ENCODE peak calls at places on chromosomes 13 and 19, in four cellular contexts. N, Z, Q and T are unnamed samples.

GRCh38 chr19:44282846-44283245 is 22.0 kb downstream of the ZNF235 start:
- DNase-seq in Z (no peak), N (no peak), Q (no peak), T (no peak)

GRCh38 chr13:57638147-57638890 is 6.8 kb downstream of the PCDH17 start:
- DNase-seq in Z (no peak), Q (no peak), N (no peak), T (no peak)

GRCh38 chr13:93325303-93326297 is 99.0 kb downstream of the GPC6 start:
- DNase-seq in N (no peak), Z (no peak), Q (no peak), T (no peak)

GRCh38 chr13:87147076-87147475 is 524.1 kb upstream of the SLITRK5 start:
- DNase-seq in Z (no peak), Q (no peak), N (no peak), T (no peak)

GRCh38 chr19:10286803-10287737 is at the start of gene ICAM4:
- DNase-seq in Q (peak), N (peak), Z (peak), T (peak)

GRCh38 chr13:113882266-113882627 is 18.4 kb upstream of the GAS6 start:
- DNase-seq in Q (no peak), Z (no peak), N (no peak), T (no peak)

GRCh38 chr19:33280351-33280921 is 21.9 kb downstream of the CEBPA start:
- DNase-seq in N (no peak), Z (no peak), Q (no peak), T (no peak)

GRCh38 chr13:38566526-38566925 is 120.4 kb upstream of the FREM2 start:
- DNase-seq in Z (no peak), Q (no peak), N (no peak), T (no peak)

GRCh38 chr19:1039646-1040475 is at the start of gene ABCA7:
- DNase-seq in Z (peak), Q (peak), N (peak), T (peak)

GRCh38 chr19:3284759-3285646 is 60.5 kb downstream of the CELF5 start:
- DNase-seq in Z (peak), N (peak), Q (peak), T (peak)

GRCh38 chr19:15445227-15445605 is 4.5 kb downstream of the WIZ start:
- DNase-seq in Z (no peak), Q (no peak), N (no peak), T (no peak)

GRCh38 chr19:46579286-46579944 is 21.7 kb upstream of the CALM3 start:
- DNase-seq in Z (no peak), Q (no peak), N (no peak), T (no peak)

GRCh38 chr13:81395368-81395767 is 1054.4 kb upstream of the SPRY2 start:
- DNase-seq in Z (peak), Q (no peak), N (peak), T (peak)

GRCh38 chr13:27868639-27869435 is 51.0 kb upstream of the PDX1 start:
- DNase-seq in Z (no peak), Q (no peak), N (no peak), T (no peak)

DNA sequence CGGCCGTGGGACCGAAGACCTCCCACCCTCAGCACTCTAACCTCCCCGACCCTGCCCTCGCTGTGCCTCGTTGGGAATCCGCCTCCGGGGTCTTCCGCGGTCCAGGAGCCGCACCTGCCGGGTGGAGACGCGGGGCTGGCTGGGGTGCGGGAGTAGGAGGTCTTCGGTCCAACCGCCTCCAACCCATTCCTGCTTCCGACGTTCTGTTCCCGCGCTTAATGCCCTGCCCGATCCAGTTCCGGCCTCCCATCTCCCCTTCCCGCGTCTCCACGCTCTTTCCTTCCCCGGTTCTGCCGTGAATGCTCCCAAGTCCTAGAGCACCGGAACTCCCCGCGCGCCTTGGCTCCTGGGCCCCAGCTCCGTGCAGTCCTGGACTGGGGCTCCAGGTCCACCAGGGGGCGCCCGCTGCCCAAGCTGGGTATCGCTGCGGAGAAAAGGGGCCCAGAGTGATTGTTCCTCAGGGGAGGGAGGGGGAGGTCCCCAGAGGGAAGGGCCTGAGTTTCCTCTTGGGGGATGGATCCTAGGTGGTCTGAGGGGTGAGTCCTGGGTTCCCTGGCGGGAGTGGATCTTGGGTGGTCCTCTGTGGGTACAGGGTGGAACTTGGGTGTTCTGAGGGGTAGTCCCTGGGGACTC is 14.1 kb upstream of the TNFSF9 start:
- DNase-seq in Q (peak), N (peak), Z (peak), T (peak)
- TF ChIP-seq ELF4 in Q (no peak), N (peak), Z (no peak), T (no peak)

GRCh38 chr13:31068119-31068423 is 93.6 kb downstream of the HSPH1 start:
- DNase-seq in Q (no peak), Z (no peak), N (no peak), T (no peak)

GRCh38 chr13:31074750-31075149 is 87.0 kb downstream of the HSPH1 start:
- DNase-seq in Z (no peak), Q (no peak), N (no peak), T (no peak)

GRCh38 chr13:31069808-31070544 is 91.7 kb downstream of the HSPH1 start:
- DNase-seq in N (no peak), Z (no peak), Q (no peak), T (no peak)

GRCh38 chr13:31073859-31074718 is 87.6 kb downstream of the HSPH1 start:
- DNase-seq in Z (no peak), N (no peak), Q (no peak), T (no peak)

DNA sequence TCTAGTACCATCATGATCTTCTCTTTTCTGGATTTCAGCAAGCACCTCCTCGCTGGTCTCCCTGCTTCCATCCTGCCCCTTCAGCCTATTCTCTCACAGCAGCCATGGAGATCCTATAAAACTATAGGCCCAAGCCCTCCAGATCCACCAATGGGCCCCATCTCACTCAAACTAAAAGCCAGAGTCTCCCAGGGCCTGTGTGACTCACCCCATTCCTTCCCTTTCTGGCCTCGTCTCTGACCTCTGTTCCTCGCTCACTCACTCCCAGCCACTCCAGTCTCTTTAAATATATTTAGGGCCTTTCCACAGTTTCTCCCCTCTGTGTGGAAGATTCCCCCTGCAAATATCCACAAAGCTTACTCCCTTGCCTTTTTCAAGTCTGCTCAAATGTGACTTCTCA is 89.7 kb downstream of the HSPH1 start:
- DNase-seq in Q (no peak), Z (no peak), N (no peak), T (no peak)
- TF ChIP-seq ELF4 in Q (no peak), Z (no peak), N (no peak), T (no peak)

DNA sequence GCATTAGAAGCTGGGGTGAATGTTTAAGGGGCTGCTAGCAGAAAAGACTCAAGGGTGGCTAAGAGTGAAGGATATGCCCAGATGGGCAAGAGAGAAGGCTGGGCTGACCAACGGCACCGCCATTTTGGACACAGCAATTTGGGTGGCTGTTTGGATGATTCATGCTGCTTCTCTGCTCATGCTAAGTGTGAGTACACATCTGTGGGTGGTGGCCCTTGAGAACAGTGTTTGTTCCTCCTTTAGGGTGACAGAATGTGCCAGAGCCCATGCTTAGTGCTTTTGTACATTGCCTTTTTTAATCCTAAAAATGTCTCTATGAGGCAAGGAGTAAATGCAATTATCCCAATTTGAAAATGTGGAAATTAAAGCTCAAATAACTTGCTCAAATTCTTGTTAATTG is 9.8 kb downstream of the CBY2 start:
- DNase-seq in Z (no peak), Q (no peak), N (no peak), T (no peak)
- TF ChIP-seq ELF4 in Z (no peak), Q (no peak), N (no peak), T (no peak)

GRCh38 chr13:98311200-98311548 is 134.1 kb upstream of the RNF113B start:
- DNase-seq in Q (no peak), Z (no peak), N (no peak), T (no peak)

GRCh38 chr13:98308525-98308911 is 131.4 kb upstream of the RNF113B start:
- DNase-seq in Z (no peak), N (no peak), Q (no peak), T (no peak)

GRCh38 chr13:98310485-98311199 is 133.6 kb upstream of the RNF113B start:
- DNase-seq in N (no peak), Q (peak), Z (no peak), T (no peak)

GRCh38 chr13:98307744-98308524 is 130.9 kb upstream of the RNF113B start:
- DNase-seq in Z (no peak), Q (no peak), N (no peak), T (no peak)

GRCh38 chr13:98309569-98310335 is 132.7 kb upstream of the RNF113B start:
- DNase-seq in Z (no peak), N (no peak), Q (no peak), T (no peak)
- TF ChIP-seq ELF4 in Z (no peak), N (no peak), Q (no peak), T (no peak)

GRCh38 chr13:110135977-110136597 is 170.9 kb downstream of the COL4A1 start:
- DNase-seq in Q (no peak), Z (no peak), N (no peak), T (no peak)
- TF ChIP-seq ELF4 in Q (no peak), Z (no peak), N (no peak), T (no peak)

DNA sequence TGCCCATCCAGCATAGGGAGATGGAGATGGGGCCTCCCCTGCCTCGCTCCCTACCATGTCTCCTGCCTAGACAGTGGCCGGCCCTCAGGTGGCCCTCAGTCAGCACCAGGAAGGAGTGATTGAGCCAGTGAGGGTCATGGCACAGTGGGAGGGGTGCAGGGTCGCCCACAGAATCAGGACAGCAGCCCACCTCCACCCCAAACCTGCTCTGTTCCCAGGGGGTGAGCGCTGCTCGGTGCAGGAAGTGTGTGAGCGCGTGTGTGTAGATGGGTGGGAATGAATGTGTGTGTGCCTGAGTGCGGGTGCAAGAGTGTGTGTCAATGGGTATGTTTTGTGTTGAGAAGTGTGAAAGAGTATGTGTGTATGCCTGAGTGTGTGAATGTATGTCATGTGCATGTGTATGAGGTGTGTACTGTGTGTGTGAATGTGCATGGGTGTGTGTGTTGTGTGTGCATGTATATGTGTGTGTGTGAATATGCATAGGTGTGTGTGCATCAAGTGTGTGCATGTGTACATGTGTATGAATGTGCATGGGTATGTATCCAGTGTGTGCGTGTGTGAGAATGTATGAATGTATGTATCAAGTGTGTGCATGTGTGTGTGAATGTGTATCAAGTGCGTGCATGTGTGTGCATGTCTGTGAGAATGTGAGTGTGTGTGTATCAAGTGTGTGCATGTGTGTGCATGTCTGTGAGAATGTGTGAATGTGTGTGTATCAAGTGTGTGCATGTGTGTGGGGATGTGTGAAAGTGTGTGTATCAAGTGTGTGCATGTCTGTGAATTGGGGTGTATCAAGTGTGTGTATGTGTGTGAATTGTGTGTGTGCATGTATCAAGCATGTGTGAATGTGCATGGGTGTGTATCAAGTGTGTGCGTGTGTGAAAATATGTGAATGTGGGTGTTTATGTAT is 12.0 kb downstream of the EVI5L start:
- DNase-seq in Z (no peak), N (no peak), Q (no peak), T (no peak)
- TF ChIP-seq ELF4 in Z (no peak), N (no peak), Q (no peak), T (no peak)

DNA sequence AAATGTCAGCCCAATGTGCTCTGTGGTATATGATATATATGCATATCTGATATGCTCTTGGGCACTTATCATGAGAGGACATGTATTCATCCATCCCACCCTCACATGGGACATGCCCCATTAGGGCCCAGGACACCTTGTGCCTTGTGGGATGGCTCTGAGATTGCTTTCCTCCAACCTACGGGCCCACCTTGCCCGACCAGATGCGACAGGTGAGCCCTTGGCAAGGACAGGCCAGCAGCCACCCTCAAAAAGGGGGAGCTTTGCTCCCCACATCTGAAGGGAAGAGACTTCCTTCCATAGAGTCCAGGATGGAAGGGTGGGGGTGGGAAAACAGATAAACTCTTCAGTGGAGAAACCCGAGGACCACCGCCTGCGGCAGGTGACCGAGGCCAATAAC is 58.6 kb downstream of the SLC7A1 start:
- DNase-seq in N (no peak), Q (no peak), Z (no peak), T (no peak)
- TF ChIP-seq ELF4 in N (no peak), Q (no peak), Z (no peak), T (no peak)